ENCODE peak calls at places on chromosomes 16 and 17, in eight cellular contexts. E is mucosa of descending colon; V is activated naive CD8-positive, alpha-beta T cell treated with anti-CD3 and anti-CD28 coated beads for 36 hours; N is foreskin fibroblast; U is hypothalamus; S is A172; H is glutamatergic neuron; W is lung. M is an unnamed sample.

GRCh38 chr17:37392024-37392590 is 14.5 kb downstream of the ACACA start:
- DNase-seq in V (no peak), E (no peak), S (peak), H (no peak), N (peak), U (no peak), W (no peak), M (no peak)

GRCh38 chr16:18969050-18969854 is 14.5 kb upstream of the TMC7 start:
- DNase-seq in S (peak), W (peak), H (peak), V (peak), N (peak), U (peak), E (peak), M (peak)

GRCh38 chr17:2542456-2542855 is 30.8 kb upstream of the METTL16 start:
- DNase-seq in E (no peak), U (peak), V (no peak), N (no peak), S (no peak), W (no peak), H (no peak), M (no peak)

GRCh38 chr16:13645525-13645924 is 274.4 kb upstream of the ERCC4 start:
- DNase-seq in E (no peak), S (no peak), H (no peak), U (no peak), W (no peak), V (no peak), N (no peak), M (no peak)

GRCh38 chr16:57559075-57559790 is 16.8 kb downstream of the ADGRG5 start:
- DNase-seq in N (no peak), V (no peak), H (no peak), E (no peak), W (no peak), S (no peak), U (no peak), M (no peak)

GRCh38 chr17:82780195-82780594 is 28.3 kb downstream of the TBCD start:
- DNase-seq in E (no peak), U (no peak), H (no peak), S (no peak), N (no peak), W (no peak), V (no peak), M (no peak)

GRCh38 chr16:19095699-19096098 is 18.1 kb upstream of the ITPRIPL2 start:
- DNase-seq in H (no peak), E (no peak), N (no peak), U (no peak), V (no peak), W (no peak), S (peak), M (no peak)

GRCh38 chr16:90046971-90047713 is 27.9 kb upstream of the DBNDD1 start:
- DNase-seq in N (peak), H (no peak), W (peak), U (peak), V (no peak), E (peak), S (peak), M (no peak)

GRCh38 chr16:81702506-81702905 is 76.6 kb upstream of the PLCG2 start:
- DNase-seq in V (no peak), E (no peak), S (no peak), H (no peak), U (no peak), N (no peak), W (no peak), M (no peak)

GRCh38 chr17:43671755-43672502 is 10.2 kb upstream of the MEOX1 start:
- DNase-seq in S (no peak), U (no peak), H (no peak), N (no peak), W (no peak), V (no peak), E (no peak), M (no peak)

GRCh38 chr17:45639297-45639849 is 144.7 kb upstream of the CRHR1 start:
- DNase-seq in H (no peak), W (no peak), E (no peak), S (no peak), V (no peak), N (peak), U (no peak), M (no peak)

GRCh38 chr16:14018848-14019247 is 52.3 kb upstream of the MRTFB start:
- DNase-seq in S (no peak), W (no peak), V (no peak), U (no peak), E (no peak), N (peak), H (no peak), M (no peak)

GRCh38 chr17:43645765-43646481 is 15.8 kb downstream of the MEOX1 start:
- DNase-seq in E (peak), N (peak), V (peak), U (no peak), S (no peak), H (peak), W (peak), M (no peak)

GRCh38 chr16:89484923-89485679 is 5.3 kb downstream of the ANKRD11 start:
- DNase-seq in W (no peak), E (no peak), S (no peak), N (no peak), V (peak), U (no peak), H (peak), M (peak)

GRCh38 chr16:89084411-89084810 is 9.2 kb upstream of the ACSF3 start:
- DNase-seq in H (no peak), N (no peak), S (no peak), E (peak), W (no peak), U (no peak), V (no peak), M (peak)

GRCh38 chr17:57987582-57988300 is at the start of gene VEZF1:
- DNase-seq in N (peak), V (peak), S (peak), H (peak), U (peak), E (peak), W (peak), M (peak)

GRCh38 chr17:3048727-3049471 is 14.5 kb downstream of the OR1D5 start:
- DNase-seq in H (peak), S (peak), E (peak), U (peak), W (peak), N (peak), V (peak), M (peak)

GRCh38 chr16:6827931-6828330 is 504.7 kb upstream of the RBFOX1 start:
- DNase-seq in U (no peak), E (no peak), H (no peak), S (no peak), V (no peak), W (no peak), N (no peak), M (no peak)

GRCh38 chr16:53546988-53547391 is 44.0 kb upstream of the AKTIP start:
- DNase-seq in E (no peak), W (no peak), N (peak), U (no peak), V (no peak), H (no peak), S (peak), M (no peak)

GRCh38 chr17:39054111-39054645 is 87.0 kb upstream of the FBXO47 start:
- DNase-seq in V (no peak), E (no peak), S (no peak), U (no peak), N (no peak), W (no peak), H (no peak), M (no peak)

GRCh38 chr17:76902476-76902875 is 34.3 kb downstream of the MGAT5B start:
- DNase-seq in V (no peak), H (no peak), W (no peak), N (no peak), E (no peak), S (no peak), U (no peak), M (no peak)

GRCh38 chr17:6556121-6557039 is at the start of gene PITPNM3:
- DNase-seq in E (peak), V (no peak), S (no peak), U (no peak), N (peak), W (no peak), H (peak), M (no peak)

GRCh38 chr17:82287849-82288601 is 14.5 kb upstream of the CSNK1D start:
- DNase-seq in N (peak), U (no peak), S (peak), V (no peak), E (peak), W (peak), H (no peak), M (peak)

GRCh38 chr17:55295411-55296170 is 30.8 kb downstream of the HLF start:
- DNase-seq in E (peak), V (peak), H (peak), S (peak), N (peak), W (no peak), U (peak), M (peak)

GRCh38 chr16:86598607-86599318 is 20.4 kb downstream of the FOXL1 start:
- DNase-seq in N (peak), E (no peak), W (no peak), V (no peak), S (no peak), U (no peak), H (no peak), M (no peak)

GRCh38 chr17:45132569-45133463 is 501 bp upstream of the PLCD3 start:
- DNase-seq in H (peak), U (peak), V (peak), S (peak), W (peak), E (peak), N (peak), M (no peak)

GRCh38 chr17:60148300-60148838 is 1.4 kb upstream of the CA4 start:
- DNase-seq in N (no peak), H (no peak), W (no peak), S (no peak), E (no peak), U (no peak), V (no peak), M (no peak)

GRCh38 chr16:47033176-47033575 is 59.7 kb upstream of the DNAJA2 start:
- DNase-seq in U (no peak), H (peak), W (no peak), S (no peak), E (no peak), V (no peak), N (no peak), M (no peak)

GRCh38 chr17:72715906-72716572 is 376.4 kb downstream of the SLC39A11 start:
- DNase-seq in S (peak), W (no peak), N (peak), H (no peak), U (peak), V (no peak), E (no peak), M (no peak)

GRCh38 chr16:23532448-23532847 is 22.2 kb upstream of the GGA2 start:
- DNase-seq in N (no peak), U (no peak), H (no peak), E (no peak), V (no peak), W (no peak), S (no peak), M (no peak)

GRCh38 chr17:64572682-64573154 is 65.9 kb downstream of the CEP95 start:
- DNase-seq in E (no peak), N (peak), U (no peak), H (no peak), V (no peak), W (no peak), S (peak), M (no peak)

M was measured in HL-60.